ENCODE peak calls at places on chromosomes 5 and 9, in seven cellular contexts. B is right atrium auricular region; A is SJSA1; P is CD8-positive, alpha-beta T cell; J is esophagus squamous epithelium; Q is psoas muscle; R is PC-3. S is an unnamed sample.

GRCh38 chr5:103414598-103414997 is 148.0 kb downstream of the NUDT12 start:
- DNase-seq in B (no peak), A (no peak), P (no peak), J (no peak), Q (no peak), R (no peak), S (no peak)

GRCh38 chr5:60540855-60541805 is 158.8 kb downstream of the DEPDC1B start:
- DNase-seq in B (no peak), A (no peak), P (peak; percentile 28), J (no peak), Q (no peak), R (no peak), S (no peak)

GRCh38 chr9:134585746-134586706 is 55.6 kb upstream of the COL5A1 start:
- DNase-seq in B (peak; percentile 49), A (peak; percentile 85), P (no peak), J (no peak), Q (no peak), R (peak; percentile 45), S (peak; percentile 92)

GRCh38 chr5:139271201-139272027 is 22.1 kb upstream of the MATR3 start:
- DNase-seq in B (no peak), A (peak; percentile 61), P (no peak), J (no peak), Q (no peak), R (peak; percentile 72), S (peak; percentile 74)

GRCh38 chr9:83322438-83322837 is 215.8 kb downstream of the FRMD3 start:
- DNase-seq in B (no peak), A (no peak), P (no peak), J (no peak), Q (no peak), R (no peak), S (no peak)

GRCh38 chr9:79623799-79624721 is 52.3 kb downstream of the TLE4 start:
- DNase-seq in B (peak; percentile 68), A (no peak), P (peak; percentile 44), J (peak; percentile 2), Q (peak; percentile 17), R (peak; percentile 69), S (no peak)

GRCh38 chr5:71887680-71888079 is 168.6 kb downstream of the CARTPT start:
- DNase-seq in B (no peak), A (no peak), P (no peak), J (no peak), Q (no peak), R (peak; percentile 64), S (no peak)

GRCh38 chr9:134265078-134265477 is 61.2 kb upstream of the RXRA start:
- DNase-seq in B (no peak), A (no peak), P (no peak), J (no peak), Q (no peak), R (no peak), S (no peak)

GRCh38 chr9:14006586-14007198 is 307.2 kb downstream of the NFIB start:
- DNase-seq in B (no peak), A (no peak), P (no peak), J (no peak), Q (no peak), R (no peak), S (no peak)

GRCh38 chr5:133222521-133222920 is 170.7 kb downstream of the HSPA4 start:
- DNase-seq in B (no peak), A (no peak), P (no peak), J (no peak), Q (no peak), R (no peak), S (no peak)

GRCh38 chr5:15645376-15645775 is 145.4 kb downstream of the FBXL7 start:
- DNase-seq in B (no peak), A (no peak), P (no peak), J (no peak), Q (no peak), R (no peak), S (peak; percentile 50)

GRCh38 chr5:12245429-12245828 is 341.2 kb upstream of the CTNND2 start:
- DNase-seq in B (no peak), A (no peak), P (no peak), J (no peak), Q (no peak), R (peak; percentile 94), S (no peak)

GRCh38 chr9:121743441-121744001 is 92.1 kb downstream of the DAB2IP start:
- DNase-seq in B (peak; percentile 89), A (peak; percentile 75), P (no peak), J (no peak), Q (peak; percentile 87), R (peak; percentile 82), S (peak; percentile 77)

GRCh38 chr5:177358333-177358939 is 712 bp downstream of the RGS14 start:
- DNase-seq in B (no peak), A (no peak), P (peak; percentile 16), J (no peak), Q (no peak), R (no peak), S (no peak)

GRCh38 chr9:73451003-73451402 is 299.3 kb downstream of the ANXA1 start:
- DNase-seq in B (no peak), A (no peak), P (no peak), J (no peak), Q (no peak), R (no peak), S (no peak)

GRCh38 chr9:8733096-8733954 is 933.7 kb upstream of the DMAC1 start:
- DNase-seq in B (no peak), A (no peak), P (no peak), J (no peak), Q (peak; percentile 30), R (no peak), S (peak; percentile 1)

GRCh38 chr5:28156981-28157380 is 1118.6 kb upstream of the CDH9 start:
- DNase-seq in B (no peak), A (no peak), P (no peak), J (no peak), Q (no peak), R (peak; percentile 57), S (no peak)

GRCh38 chr5:17216974-17217325 is 481 bp upstream of the BASP1 start:
- DNase-seq in B (no peak), A (peak; percentile 83), P (no peak), J (no peak), Q (no peak), R (peak; percentile 48), S (peak; percentile 86)

GRCh38 chr5:17216176-17216973 is 1.1 kb upstream of the BASP1 start:
- DNase-seq in B (peak; percentile 74), A (peak; percentile 82), P (no peak), J (peak; percentile 29), Q (peak; percentile 71), R (peak; percentile 99), S (peak; percentile 80)

GRCh38 chr5:17212996-17213395 is 4.4 kb upstream of the BASP1 start:
- DNase-seq in B (no peak), A (no peak), P (no peak), J (no peak), Q (no peak), R (no peak), S (no peak)

GRCh38 chr5:17212210-17212609 is 5.2 kb upstream of the BASP1 start:
- DNase-seq in B (no peak), A (peak; percentile 20), P (no peak), J (no peak), Q (no peak), R (no peak), S (no peak)

GRCh38 chr5:17213938-17214337 is 3.5 kb upstream of the BASP1 start:
- DNase-seq in B (no peak), A (peak; percentile 10), P (no peak), J (no peak), Q (no peak), R (no peak), S (no peak)
- H3K4me3 ChIP-seq in B (no peak overlapping the region), A (no peak overlapping the region), P (no peak overlapping the region), J (no peak overlapping the region), Q (no peak overlapping the region), R (no peak overlapping the region), S (no peak overlapping the region)

DNA sequence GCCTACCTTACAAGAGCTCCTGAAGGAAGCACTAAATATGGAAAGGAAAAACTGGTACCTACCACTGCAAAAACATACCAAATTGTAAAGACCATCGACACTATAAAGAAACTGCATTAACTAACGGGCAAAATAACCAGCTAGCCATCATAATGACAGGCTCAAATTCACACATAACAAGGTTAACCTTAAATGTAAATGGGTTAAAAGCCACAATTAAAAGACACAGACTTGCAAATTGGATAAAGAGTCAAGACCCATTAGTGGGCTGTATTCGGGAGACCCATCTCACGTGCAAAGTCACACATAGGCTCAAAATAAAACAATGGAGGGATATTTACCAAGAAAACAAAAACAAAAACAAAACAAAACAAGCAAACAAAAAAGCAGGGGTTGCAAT is 49.4 kb downstream of the POU5F2 start:
- DNase-seq in B (no peak), A (no peak), P (no peak), J (no peak), Q (no peak), R (no peak), S (no peak)
- H3K9me3 ChIP-seq in B (no peaks in the 10 kb centered on the region), A (no peaks in the 10 kb centered on the region), P (no peaks in the 10 kb centered on the region), J (peaks cover 11% of the 10 kb centered on the region), Q (peaks cover 12% of the 10 kb centered on the region), R (no peaks in the 10 kb centered on the region), S (peaks cover 12% of the 10 kb centered on the region)

GRCh38 chr5:151038801-151039238 is 18.4 kb downstream of the GPX3 start:
- DNase-seq in B (no peak), A (no peak), P (no peak), J (no peak), Q (no peak), R (peak; percentile 65), S (peak; percentile 72)
- H3K36me3 ChIP-seq in B (peaks cover 66% of the 10 kb centered on the region), A (peaks cover 96% of the 10 kb centered on the region), P (peaks cover 84% of the 10 kb centered on the region), J (peaks cover 33% of the 10 kb centered on the region), Q (peaks cover 83% of the 10 kb centered on the region), R (peaks cover 60% of the 10 kb centered on the region), S (peaks cover 73% of the 10 kb centered on the region)

GRCh38 chr9:99591770-99592169 is 229.9 kb upstream of the NR4A3 start:
- DNase-seq in B (no peak), A (no peak), P (no peak), J (no peak), Q (no peak), R (no peak), S (no peak)

GRCh38 chr9:99595796-99596195 is 225.9 kb upstream of the NR4A3 start:
- DNase-seq in B (no peak), A (no peak), P (no peak), J (no peak), Q (no peak), R (no peak), S (no peak)

GRCh38 chr9:99593621-99594020 is 228.1 kb upstream of the NR4A3 start:
- DNase-seq in B (no peak), A (no peak), P (peak; percentile 21), J (no peak), Q (no peak), R (no peak), S (no peak)

GRCh38 chr9:99592834-99593584 is 228.7 kb upstream of the NR4A3 start:
- DNase-seq in B (no peak), A (no peak), P (no peak), J (no peak), Q (no peak), R (no peak), S (no peak)

DNA sequence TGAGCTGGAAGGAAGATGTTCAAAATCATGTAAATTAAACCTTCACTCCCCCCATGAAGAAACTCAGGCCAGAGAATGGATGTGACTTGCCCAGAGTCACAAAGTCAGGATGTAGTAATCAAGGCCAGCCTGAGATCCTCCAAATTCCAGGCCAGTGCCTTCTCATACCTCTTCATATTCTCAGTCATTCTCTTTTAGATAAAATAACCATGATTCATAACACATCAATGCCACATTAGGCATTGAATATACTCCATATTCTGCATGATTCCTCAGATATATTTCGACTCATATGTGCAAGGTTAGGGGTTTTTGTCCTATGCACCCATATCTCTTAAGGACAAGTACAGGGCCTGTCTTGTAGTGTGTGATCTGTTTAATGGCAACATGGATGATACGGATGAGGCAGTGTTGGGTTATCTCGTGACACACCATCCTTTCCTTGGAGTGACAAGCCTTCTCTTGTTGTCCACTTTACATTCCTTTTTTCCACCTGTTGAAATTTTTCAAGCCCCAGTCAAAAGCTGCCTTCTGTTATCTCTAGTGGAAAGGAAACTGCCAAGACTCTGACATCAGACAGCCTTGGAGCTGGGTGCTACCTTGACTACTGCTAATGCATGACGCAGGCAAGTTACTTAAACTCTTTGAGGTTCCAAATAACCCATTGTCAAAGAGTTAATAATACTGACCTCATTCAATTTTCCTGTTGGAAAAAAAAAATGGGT is 227.5 kb upstream of the NR4A3 start:
- DNase-seq in B (no peak), A (no peak), P (no peak), J (no peak), Q (no peak), R (no peak), S (no peak)
- H3K4me3 ChIP-seq in B (no peak overlapping the region), A (no peak overlapping the region), P (no peak overlapping the region), J (no peak overlapping the region), Q (no peak overlapping the region), R (no peak overlapping the region), S (no peak overlapping the region)

S was measured in MG63.